ENCODE peak calls at places on chromosomes 2 and 18, in five cellular contexts. Q, S, C, D and U are unnamed samples.

GRCh38 chr2:13596233-13596632 is 879.5 kb downstream of the TRIB2 start:
- DNase-seq in Q (no peak), S (no peak), C (no peak), D (no peak), U (no peak)

GRCh38 chr2:55175254-55176093 is 56.6 kb downstream of the CLHC1 start:
- DNase-seq in Q (peak; percentile 67), S (peak; percentile 87), C (peak; percentile 41), D (no peak), U (no peak)

GRCh38 chr2:173191601-173192000 is 116.0 kb downstream of the MAP3K20 start:
- DNase-seq in Q (no peak), S (no peak), C (no peak), D (no peak), U (no peak)

GRCh38 chr2:173307287-173307686 is 47.4 kb upstream of the CDCA7 start:
- DNase-seq in Q (no peak), S (no peak), C (no peak), D (peak; percentile 50), U (no peak)

GRCh38 chr2:58702302-58702696 is 461.2 kb upstream of the FANCL start:
- DNase-seq in Q (no peak), S (no peak), C (peak; percentile 17), D (no peak), U (no peak)

GRCh38 chr2:134081238-134081637 is 172.6 kb upstream of the MGAT5 start:
- DNase-seq in Q (no peak), S (no peak), C (no peak), D (no peak), U (no peak)

GRCh38 chr2:64454316-64455030 is 511 bp downstream of the LGALSL start:
- DNase-seq in Q (peak; percentile 90), S (peak; percentile 68), C (no peak), D (no peak), U (peak; percentile 76)

GRCh38 chr2:17951563-17951962 is 73.1 kb downstream of the KCNS3 start:
- DNase-seq in Q (no peak), S (no peak), C (no peak), D (no peak), U (no peak)

GRCh38 chr18:75612491-75612890 is 185.0 kb upstream of the SMIM21 start:
- DNase-seq in Q (no peak), S (no peak), C (no peak), D (no peak), U (no peak)

GRCh38 chr18:44035554-44035953 is 645.1 kb upstream of the SETBP1 start:
- DNase-seq in Q (no peak), S (no peak), C (no peak), D (no peak), U (no peak)

GRCh38 chr2:231928481-231928880 is 2.3 kb upstream of the NPPC start:
- DNase-seq in Q (no peak), S (no peak), C (peak; percentile 35), D (no peak), U (no peak)

GRCh38 chr2:150280255-150280654 is 207.2 kb downstream of the RND3 start:
- DNase-seq in Q (no peak), S (no peak), C (no peak), D (no peak), U (no peak)

GRCh38 chr2:21245565-21245964 is 121.8 kb downstream of the TDRD15 start:
- DNase-seq in Q (peak; percentile 39), S (no peak), C (no peak), D (no peak), U (no peak)
- TF ChIP-seq ESRRA in Q (no peak), S (no peak), C (no peak), D (no peak), U (no peak)

GRCh38 chr2:158969162-158969716 is 799 bp downstream of the TANC1 start:
- DNase-seq in Q (no peak), S (peak; percentile 27), C (no peak), D (no peak), U (no peak)
- TF ChIP-seq ESRRA in Q (no peak), S (no peak), C (no peak), D (no peak), U (no peak)

DNA sequence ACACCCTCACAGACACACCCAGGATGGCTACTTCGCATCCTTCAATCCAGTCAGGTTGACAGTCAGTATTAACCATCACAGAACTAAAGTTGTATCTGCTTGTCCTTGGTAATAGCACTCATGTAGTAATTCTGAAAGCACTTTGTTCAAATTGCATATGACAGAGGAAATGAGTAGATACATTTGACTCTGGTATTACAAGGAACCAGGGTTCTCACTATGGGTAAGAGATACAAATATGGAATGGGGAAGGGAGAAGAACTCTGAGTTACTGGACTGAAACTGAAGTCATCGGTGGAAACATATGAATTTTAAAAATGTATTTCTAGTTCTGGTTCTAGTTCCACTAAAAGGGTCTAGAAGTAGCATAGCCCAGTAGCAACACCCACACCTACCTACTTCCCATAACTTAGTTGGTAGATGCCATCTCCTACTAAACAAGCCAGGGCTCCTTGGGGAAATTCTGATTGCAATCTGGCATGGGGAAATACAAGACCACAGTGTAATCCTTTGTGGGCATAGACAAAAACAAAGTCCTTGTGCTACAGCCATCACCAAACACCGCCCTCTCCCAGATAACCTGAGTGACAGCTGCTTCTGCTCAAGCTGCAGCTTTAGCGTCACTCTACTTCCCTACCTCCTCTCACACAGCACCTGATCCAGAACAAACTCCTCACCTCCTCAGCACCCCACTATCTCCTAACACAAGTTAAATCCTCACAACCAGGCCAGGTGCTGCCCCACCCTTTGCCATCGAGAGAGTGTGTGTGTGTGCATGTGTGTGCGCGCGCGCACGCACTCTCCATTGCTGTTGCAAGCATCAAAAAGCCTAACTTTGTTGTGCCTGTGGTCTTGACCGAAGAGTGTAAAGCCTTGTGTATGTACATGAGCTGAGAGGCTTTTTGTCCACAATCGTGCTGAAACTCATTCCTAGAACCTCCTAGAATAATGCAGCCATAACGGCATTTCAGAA is 31.4 kb upstream of the CD226 start:
- DNase-seq in Q (no peak), S (no peak), C (no peak), D (no peak), U (no peak)
- TF ChIP-seq ESRRA in Q (no peak), S (no peak), C (no peak), D (no peak), U (no peak)

DNA sequence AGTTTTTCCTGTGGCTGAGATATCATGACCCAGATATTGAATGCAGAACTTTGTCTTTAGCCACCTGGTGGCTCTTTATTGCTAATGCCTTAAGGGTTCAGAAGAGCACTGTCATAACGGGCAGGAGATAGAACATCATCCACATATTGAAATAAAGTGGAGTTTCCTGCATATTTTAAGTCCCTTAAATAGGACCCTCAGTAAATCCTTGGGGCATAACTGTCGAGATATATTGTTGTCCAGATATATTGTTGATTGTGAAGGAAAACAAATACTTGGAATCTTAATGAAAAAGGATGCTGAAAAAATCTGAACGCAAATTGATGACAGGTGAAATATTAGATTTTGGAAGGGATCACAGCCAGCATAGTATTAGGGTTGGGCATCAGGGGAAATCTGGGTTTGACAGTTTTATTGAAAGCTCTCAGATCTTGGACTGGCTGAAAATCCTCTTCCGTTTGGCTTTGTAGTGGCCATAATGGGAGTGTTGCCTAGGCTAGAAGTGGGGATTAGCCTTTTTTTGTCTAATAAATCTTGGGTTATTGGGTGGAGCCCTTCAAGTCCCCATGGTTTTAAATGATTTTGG is 13.9 kb upstream of the ZDBF2 start:
- DNase-seq in Q (peak; percentile 14), S (peak; percentile 37), C (peak; percentile 23), D (no peak), U (no peak)
- TF ChIP-seq ESRRA in Q (no peak), S (no peak), C (no peak), D (no peak), U (no peak)